ENCODE peak calls at places on chromosomes 2 and 18, in six cellular contexts. R is GM12878, S is H1, M is K562, X is SK-N-SH, T is HepG2. D is an unnamed sample.

GRCh38 chr2:127097841-127098651 is 8.9 kb downstream of the BIN1 start:
- DNase-seq in R (no peak), S (no peak), M (no peak), X (peak; percentile 71), T (no peak), D (no peak)

GRCh38 chr2:222842517-222843174 is 18.2 kb upstream of the ACSL3 start:
- DNase-seq in R (no peak), S (no peak), M (no peak), X (no peak), T (peak; percentile 95), D (no peak)

GRCh38 chr2:41618754-41619153 is 429.1 kb upstream of the PKDCC start:
- DNase-seq in R (no peak), S (no peak), M (no peak), X (no peak), T (no peak), D (no peak)

GRCh38 chr2:206158563-206159345 is 490 bp downstream of the NDUFS1 start:
- DNase-seq in R (no peak), S (no peak), M (peak; percentile 27), X (no peak), T (peak; percentile 41), D (no peak)

GRCh38 chr2:109246176-109246575 is 117.2 kb downstream of the SH3RF3 start:
- DNase-seq in R (no peak), S (no peak), M (no peak), X (no peak), T (no peak), D (no peak)

GRCh38 chr18:51890762-51891161 is 449.2 kb upstream of the DCC start:
- DNase-seq in R (no peak), S (no peak), M (no peak), X (no peak), T (no peak), D (no peak)

GRCh38 chr18:26133652-26134051 is at the start of gene PSMA8:
- DNase-seq in R (no peak), S (peak; percentile 23), M (no peak), X (no peak), T (no peak), D (no peak)

GRCh38 chr2:47091118-47091517 is 64.0 kb downstream of the STPG4 start:
- DNase-seq in R (no peak), S (no peak), M (no peak), X (no peak), T (no peak), D (no peak)

GRCh38 chr18:23257686-23258565 is 122.6 kb downstream of the CABLES1 start:
- DNase-seq in R (no peak), S (no peak), M (no peak), X (no peak), T (no peak), D (no peak)

GRCh38 chr18:45671366-45671765 is 52.6 kb upstream of the SLC14A1 start:
- DNase-seq in R (no peak), S (no peak), M (no peak), X (no peak), T (no peak), D (no peak)

GRCh38 chr18:6592522-6592921 is 137.0 kb upstream of the ARHGAP28 start:
- DNase-seq in R (no peak), S (no peak), M (no peak), X (no peak), T (no peak), D (no peak)

GRCh38 chr18:31591628-31592027 is at the start of gene TTR:
- DNase-seq in R (no peak), S (no peak), M (no peak), X (no peak), T (peak; percentile 94), D (no peak)

GRCh38 chr18:78720456-78721250 is 259.0 kb upstream of the SALL3 start:
- DNase-seq in R (no peak), S (no peak), M (no peak), X (no peak), T (no peak), D (no peak)

GRCh38 chr18:69400976-69401474 is 337 bp downstream of the DOK6 start:
- DNase-seq in R (no peak), S (no peak), M (no peak), X (peak; percentile 81), T (no peak), D (no peak)

DNA sequence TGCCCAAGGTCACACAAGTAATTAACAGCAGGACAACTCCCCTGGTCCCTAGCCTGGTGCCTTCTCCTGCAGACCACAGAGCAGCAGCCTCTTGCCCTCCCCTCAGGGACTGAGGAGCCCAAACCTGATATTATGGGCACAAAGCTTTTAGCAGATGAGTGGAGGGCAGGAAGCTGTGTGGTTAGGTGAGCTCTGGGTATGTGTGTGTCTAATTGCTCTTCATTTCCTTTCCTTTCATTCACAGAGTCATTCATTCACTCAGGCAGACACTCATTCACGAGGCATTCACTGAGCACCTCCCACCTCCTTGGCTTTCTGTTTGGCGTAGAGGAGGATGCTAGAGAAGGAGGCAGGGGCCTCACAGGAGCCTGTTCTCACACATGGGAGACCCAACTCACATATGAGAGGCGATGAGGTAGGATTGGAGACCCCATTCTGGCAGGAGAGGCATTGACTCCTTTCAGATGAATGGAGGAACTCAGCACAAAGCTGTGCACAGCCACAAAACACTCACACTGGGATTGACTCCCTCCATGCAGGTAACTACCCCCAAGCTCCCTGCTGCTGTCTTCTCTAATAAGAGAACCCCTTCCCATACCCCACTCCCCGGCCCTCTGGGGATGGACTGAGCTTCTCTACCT is 306.8 kb upstream of the SKOR2 start:
- DNase-seq in R (peak; percentile 26), S (no peak), M (no peak), X (no peak), T (no peak), D (no peak)
- TF ChIP-seq JUND in R (no peak), S (no peak), M (no peak), X (no peak), T (no peak), D (no peak)

GRCh38 chr2:9419558-9419957 is 3.8 kb downstream of the ITGB1BP1 start:
- DNase-seq in R (no peak), S (no peak), M (no peak), X (no peak), T (no peak), D (no peak)
- H3K9ac ChIP-seq in R (peak overlapping the region; percentile 23), S (no peak overlapping the region), M (no peak overlapping the region), X (no peak overlapping the region), T (no peak overlapping the region), D (no peak overlapping the region)

GRCh38 chr2:163692081-163692480 is 43.7 kb downstream of the FIGN start:
- DNase-seq in R (no peak), S (no peak), M (no peak), X (no peak), T (no peak), D (no peak)
- TF ChIP-seq JUND in R (no peak), S (no peak), M (no peak), X (no peak), T (no peak), D (no peak)

GRCh38 chr2:14533106-14533757 is 99.3 kb upstream of the LRATD1 start:
- DNase-seq in R (no peak), S (no peak), M (no peak), X (no peak), T (no peak), D (no peak)
- H3K9ac ChIP-seq in R (no peak overlapping the region), S (no peak overlapping the region), M (no peak overlapping the region), X (no peak overlapping the region), T (no peak overlapping the region), D (no peak overlapping the region)

D was measured in HCT116.